ENCODE peak calls at places on chromosomes 3 and 15, in ten cellular contexts. D, H, V, L, Z, K, M, X, T and R are unnamed samples.

GRCh38 chr15:41914406-41914805 is 20.6 kb upstream of the SPTBN5 start:
- DNase-seq in D (no peak), H (no peak), V (no peak), L (peak; percentile 42), Z (peak; percentile 31), K (no peak), M (no peak), X (no peak), T (no peak), R (no peak)

GRCh38 chr15:74174216-74174965 is 881 bp downstream of the ISLR start:
- DNase-seq in D (no peak), H (peak; percentile 41), V (peak; percentile 42), L (peak; percentile 86), Z (peak; percentile 69), K (no peak), M (no peak), X (no peak), T (no peak), R (no peak)

GRCh38 chr15:79875213-79875612 is 21.6 kb downstream of the MTHFS start:
- DNase-seq in D (no peak), H (no peak), V (no peak), L (no peak), Z (no peak), K (no peak), M (no peak), X (no peak), T (no peak), R (no peak)

GRCh38 chr3:72598856-72599255 is 249.4 kb downstream of the SHQ1 start:
- DNase-seq in D (no peak), H (no peak), V (no peak), L (no peak), Z (no peak), K (no peak), M (no peak), X (no peak), T (no peak), R (no peak)

GRCh38 chr15:67761343-67761742 is 64.0 kb upstream of the SKOR1 start:
- DNase-seq in D (no peak), H (no peak), V (no peak), L (no peak), Z (no peak), K (no peak), M (no peak), X (no peak), T (no peak), R (no peak)

GRCh38 chr15:70427531-70428120 is 329.9 kb upstream of the TLE3 start:
- DNase-seq in D (no peak), H (no peak), V (peak; percentile 16), L (no peak), Z (no peak), K (no peak), M (peak; percentile 56), X (no peak), T (no peak), R (no peak)

GRCh38 chr3:44421280-44421679 is 56.2 kb downstream of the ZNF445 start:
- DNase-seq in D (no peak), H (no peak), V (no peak), L (no peak), Z (no peak), K (no peak), M (no peak), X (no peak), T (no peak), R (no peak)

GRCh38 chr3:42830437-42831320 is 21.4 kb downstream of the ACKR2 start:
- DNase-seq in D (no peak), H (no peak), V (peak; percentile 56), L (no peak), Z (no peak), K (peak; percentile 42), M (peak; percentile 75), X (no peak), T (no peak), R (no peak)

GRCh38 chr3:196793224-196793623 is 53.6 kb downstream of the PAK2 start:
- DNase-seq in D (no peak), H (peak; percentile 19), V (peak; percentile 81), L (no peak), Z (no peak), K (no peak), M (peak; percentile 94), X (peak; percentile 78), T (no peak), R (no peak)